ENCODE peak calls at places on chromosomes 11 and 22, in seven cellular contexts. S is HCT116, I is K562, U is Panc1, X is A549, N is HL-60, A is HepG2. T is an unnamed sample.

GRCh38 chr11:78532991-78533861 is 41.4 kb downstream of the NARS2 start:
- DNase-seq in S (no peak), I (no peak), U (no peak), X (no peak), N (no peak), A (no peak), T (no peak)

GRCh38 chr11:76543006-76543703 is 98.3 kb downstream of the EMSY start:
- DNase-seq in S (no peak), I (peak), U (peak), X (no peak), N (no peak), A (no peak), T (no peak)

GRCh38 chr11:44623716-44624491 is 58.4 kb downstream of the CD82 start:
- DNase-seq in S (no peak), I (no peak), U (no peak), X (no peak), N (no peak), A (no peak), T (no peak)

GRCh38 chr11:125416993-125417935 is 78.8 kb downstream of the FEZ1 start:
- DNase-seq in S (no peak), I (no peak), U (no peak), X (no peak), N (no peak), A (no peak), T (no peak)

GRCh38 chr11:126202646-126203359 is 8.6 kb downstream of the RPUSD4 start:
- DNase-seq in S (no peak), I (no peak), U (no peak), X (no peak), N (no peak), A (no peak), T (no peak)

GRCh38 chr11:61683961-61684869 is 4.0 kb downstream of the DAGLA start:
- DNase-seq in S (no peak), I (peak), U (no peak), X (no peak), N (no peak), A (no peak), T (no peak)

GRCh38 chr22:28630185-28630580 is 49.5 kb downstream of the TTC28 start:
- DNase-seq in S (no peak), I (no peak), U (no peak), X (no peak), N (no peak), A (no peak), T (no peak)

GRCh38 chr22:39738746-39739145 is 154.8 kb downstream of the ENTHD1 start:
- DNase-seq in S (no peak), I (no peak), U (no peak), X (no peak), N (no peak), A (no peak), T (no peak)

GRCh38 chr22:45271667-45272188 is 13.0 kb upstream of the UPK3A start:
- DNase-seq in S (no peak), I (no peak), U (no peak), X (no peak), N (no peak), A (peak), T (no peak)

GRCh38 chr22:43228330-43228729 is 41.4 kb upstream of the TTLL12 start:
- DNase-seq in S (peak), I (peak), U (no peak), X (peak), N (no peak), A (no peak), T (peak)

GRCh38 chr11:2445107-2445947 is 519 bp downstream of the KCNQ1 start:
- DNase-seq in S (no peak), I (no peak), U (no peak), X (no peak), N (no peak), A (no peak), T (peak)

GRCh38 chr11:101442171-101442570 is 141.6 kb downstream of the TRPC6 start:
- DNase-seq in S (no peak), I (no peak), U (no peak), X (no peak), N (no peak), A (no peak), T (no peak)

GRCh38 chr22:46902436-46902835 is 140.0 kb downstream of the TBC1D22A start:
- DNase-seq in S (no peak), I (no peak), U (no peak), X (no peak), N (no peak), A (no peak), T (no peak)

GRCh38 chr22:36211237-36211881 is 9.8 kb upstream of the APOL4 start:
- DNase-seq in S (no peak), I (peak), U (no peak), X (no peak), N (peak), A (no peak), T (no peak)

GRCh38 chr22:22746061-22746962 is 101.9 kb downstream of the GGTLC2 start:
- DNase-seq in S (no peak), I (no peak), U (no peak), X (no peak), N (no peak), A (no peak), T (no peak)

GRCh38 chr11:8561461-8561860 is 32.6 kb downstream of the STK33 start:
- DNase-seq in S (no peak), I (no peak), U (no peak), X (no peak), N (no peak), A (no peak), T (no peak)

GRCh38 chr22:18985761-18986160 is 49.7 kb upstream of the PRODH start:
- DNase-seq in S (no peak), I (no peak), U (no peak), X (no peak), N (no peak), A (no peak), T (no peak)

GRCh38 chr11:34184505-34185015 is 79.1 kb downstream of the NAT10 start:
- DNase-seq in S (no peak), I (no peak), U (no peak), X (no peak), N (no peak), A (no peak), T (no peak)

GRCh38 chr11:9852465-9852864 is 188.6 kb downstream of the SWAP70 start:
- DNase-seq in S (no peak), I (no peak), U (no peak), X (no peak), N (no peak), A (no peak), T (no peak)

GRCh38 chr11:9858822-9859221 is 194.9 kb downstream of the SWAP70 start:
- DNase-seq in S (no peak), I (peak), U (peak), X (peak), N (no peak), A (peak), T (peak)

GRCh38 chr11:9858218-9858617 is 194.3 kb downstream of the SWAP70 start:
- DNase-seq in S (no peak), I (no peak), U (no peak), X (peak), N (no peak), A (peak), T (no peak)

GRCh38 chr11:9853929-9854557 is 190.2 kb downstream of the SWAP70 start:
- DNase-seq in S (no peak), I (no peak), U (no peak), X (no peak), N (no peak), A (no peak), T (no peak)

DNA sequence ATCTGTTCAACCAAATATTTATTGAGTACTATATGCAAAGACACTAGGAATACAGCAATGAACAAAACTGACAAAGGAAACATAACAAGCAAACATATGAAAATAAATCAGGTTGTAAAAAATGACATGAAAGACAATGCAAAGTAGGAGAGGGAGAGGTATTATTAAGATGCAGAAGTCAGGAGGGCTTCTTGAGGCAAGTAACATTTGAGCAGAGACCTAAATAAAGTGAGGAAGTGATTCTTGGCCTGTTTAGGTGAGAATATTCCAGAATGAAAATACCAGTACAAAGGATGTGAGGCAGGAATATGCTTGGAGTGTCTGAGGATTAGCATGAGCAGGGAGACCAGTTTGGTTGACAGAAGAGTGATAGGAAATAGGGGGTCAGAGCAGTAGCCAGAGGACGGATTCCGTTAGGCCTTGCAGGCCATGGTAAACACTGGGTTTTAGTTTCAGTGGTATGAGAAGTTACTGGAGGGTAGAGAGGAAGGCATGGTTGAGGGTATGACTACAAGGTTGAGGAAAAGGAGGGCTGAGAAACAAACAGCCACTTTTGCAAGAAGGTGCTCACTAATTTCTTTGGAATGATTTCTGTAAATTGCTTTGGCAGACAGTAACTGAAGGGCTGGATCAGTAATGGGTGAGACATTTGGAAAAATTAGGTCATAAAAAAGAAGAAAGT is 191.8 kb downstream of the SWAP70 start:
- DNase-seq in S (no peak), I (no peak), U (no peak), X (no peak), N (no peak), A (no peak), T (no peak)
- TF ChIP-seq REST in S (no peak), I (no peak), U (no peak), X (no peak), N (no peak), A (no peak), T (no peak)

DNA sequence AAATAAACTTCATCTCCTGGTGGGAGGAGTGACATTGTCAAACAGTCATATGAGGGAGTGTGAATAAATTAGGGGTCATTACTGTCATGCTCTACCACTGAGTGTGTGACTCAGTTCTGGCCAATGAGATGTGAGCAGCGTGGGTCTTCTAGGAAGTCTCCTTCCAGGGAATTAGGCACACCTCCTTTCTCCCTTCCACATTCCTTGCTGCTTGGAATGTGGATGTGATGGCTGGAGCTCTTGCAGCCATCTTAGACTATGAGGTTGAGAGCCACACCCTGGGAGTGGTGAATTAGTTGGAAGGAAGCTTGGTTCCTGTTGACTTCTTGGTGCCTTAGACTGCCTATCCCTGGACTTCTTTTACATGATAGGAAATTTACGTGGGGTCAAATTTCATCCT is 36.6 kb upstream of the SMIM38 start:
- DNase-seq in S (no peak), I (no peak), U (no peak), X (no peak), N (no peak), A (no peak), T (no peak)
- TF ChIP-seq REST in S (no peak), I (no peak), U (no peak), X (no peak), N (no peak), A (no peak), T (no peak)

GRCh38 chr11:95296621-95297025 is 65.6 kb upstream of the SESN3 start:
- DNase-seq in S (no peak), I (no peak), U (no peak), X (no peak), N (peak), A (no peak), T (no peak)
- TF ChIP-seq REST in S (no peak), I (no peak), U (no peak), X (no peak), N (no peak), A (no peak), T (no peak)

GRCh38 chr11:118211006-118211405 is 13.8 kb downstream of the JAML start:
- DNase-seq in S (no peak), I (no peak), U (no peak), X (no peak), N (no peak), A (no peak), T (peak)
- TF ChIP-seq REST in S (no peak), I (no peak), U (no peak), X (no peak), N (no peak), A (no peak), T (no peak)

DNA sequence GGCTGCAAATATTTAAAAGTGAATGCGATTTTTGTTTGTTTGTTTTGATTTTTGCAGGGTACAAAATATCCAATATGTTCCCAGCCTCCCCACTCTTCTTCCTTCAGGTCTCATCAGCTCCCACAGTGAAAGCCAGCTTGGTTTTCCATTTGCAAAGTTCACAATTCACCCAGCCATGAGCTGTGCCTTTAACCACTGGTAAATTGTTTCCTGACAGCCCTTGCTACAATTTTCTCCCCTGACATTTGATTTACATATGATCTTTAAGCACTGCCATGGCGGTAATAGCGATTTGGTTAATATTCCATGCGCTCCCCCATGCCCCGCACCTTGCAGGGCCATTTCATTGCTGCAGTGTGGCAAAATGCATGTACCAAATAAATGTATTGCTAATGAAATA is 385.9 kb downstream of the MIAT start:
- DNase-seq in S (no peak), I (no peak), U (no peak), X (no peak), N (no peak), A (no peak), T (no peak)
- TF ChIP-seq REST in S (no peak), I (no peak), U (no peak), X (no peak), N (no peak), A (no peak), T (no peak)

DNA sequence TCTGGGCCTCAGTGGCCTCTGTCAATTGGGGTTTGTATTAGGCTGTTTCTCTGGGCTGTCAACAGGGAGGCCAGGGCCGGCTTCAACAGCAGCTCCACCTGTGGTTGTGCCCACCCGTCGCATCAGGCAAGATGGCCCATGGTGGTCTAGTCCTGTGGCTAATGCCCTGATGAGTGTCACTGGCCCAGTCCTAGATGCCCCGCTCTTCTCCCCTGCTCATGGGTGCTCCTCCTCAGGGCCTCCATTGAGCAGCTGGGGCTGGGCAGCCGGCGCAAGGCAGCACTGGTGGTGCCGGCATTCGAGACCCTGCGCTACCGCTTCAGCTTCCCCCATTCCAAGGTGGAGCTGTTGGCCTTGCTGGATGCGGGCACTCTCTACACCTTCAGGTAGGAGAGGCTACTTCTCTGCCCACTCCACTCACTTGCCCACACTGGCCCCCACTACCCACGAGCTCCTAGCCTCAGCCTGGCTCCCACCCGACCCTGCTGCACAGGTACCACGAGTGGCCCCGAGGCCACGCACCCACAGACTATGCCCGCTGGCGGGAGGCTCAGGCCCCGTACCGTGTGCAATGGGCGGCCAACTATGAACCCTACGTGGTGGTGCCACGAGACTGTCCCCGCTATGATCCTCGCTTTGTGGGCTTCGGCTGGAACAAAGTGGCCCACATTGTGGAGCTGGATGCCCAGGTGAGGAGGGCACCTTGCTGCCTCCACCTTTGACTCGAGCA is 5.4 kb downstream of the LARGE2 start:
- DNase-seq in S (no peak), I (no peak), U (no peak), X (no peak), N (no peak), A (no peak), T (no peak)
- TF ChIP-seq REST in S (no peak), I (no peak), U (no peak), X (no peak), N (no peak), A (no peak), T (no peak)

DNA sequence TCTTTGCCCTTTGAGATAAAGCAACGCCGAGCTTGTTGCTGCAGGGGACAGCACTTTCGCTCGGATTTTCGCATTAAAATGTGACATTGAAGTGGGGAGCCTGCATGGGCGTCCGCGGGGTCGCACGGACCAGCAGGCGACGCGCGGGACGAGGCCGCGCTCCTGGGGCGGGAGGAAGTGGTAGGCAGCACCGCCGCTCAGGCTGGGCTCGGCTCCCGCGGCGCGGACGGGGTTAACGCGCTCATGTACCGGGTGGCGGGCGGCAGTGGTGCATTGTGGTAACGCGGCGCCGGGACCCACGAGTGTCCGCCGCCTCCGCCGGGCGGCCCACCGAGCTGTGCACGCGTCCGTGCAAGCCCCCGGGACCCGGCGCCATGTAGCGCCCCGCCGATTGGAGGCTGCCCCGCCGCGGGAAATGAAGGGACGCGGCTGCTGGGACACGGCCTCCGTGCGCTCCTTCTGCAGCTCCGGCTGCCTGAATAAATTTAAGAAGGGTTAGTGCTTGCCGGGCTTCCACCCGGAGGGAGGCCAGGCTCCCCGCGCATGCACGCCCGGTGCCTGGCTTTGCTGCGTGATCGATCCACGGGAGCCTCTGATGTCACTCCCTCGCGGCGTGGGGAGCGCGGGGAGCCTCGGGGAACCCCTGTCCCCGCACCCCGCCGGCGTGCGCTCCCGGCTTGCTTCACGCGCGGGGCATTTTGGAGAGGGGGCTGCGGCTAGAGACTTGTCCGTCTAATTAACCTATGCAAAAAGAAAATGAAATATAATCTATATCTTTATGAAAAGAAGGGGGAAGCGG is 127.7 kb downstream of the OSBP2 start:
- DNase-seq in S (no peak), I (no peak), U (no peak), X (no peak), N (no peak), A (no peak), T (peak)
- TF ChIP-seq REST in S (no peak), I (no peak), U (no peak), X (no peak), N (no peak), A (no peak), T (no peak)

GRCh38 chr11:87477321-87477720 is 439.6 kb downstream of the TMEM135 start:
- DNase-seq in S (no peak), I (no peak), U (no peak), X (no peak), N (no peak), A (no peak), T (no peak)
- TF ChIP-seq REST in S (no peak), I (no peak), U (no peak), X (no peak), N (no peak), A (no peak), T (no peak)